ENCODE peak calls at places on chromosomes 4 and X, in seven cellular contexts. One of them, this sample, is unnamed. For H3K9me3, the result is how much of the 10 kb centered on the place peaks cover.

GRCh38 chrX:100745205-100745604 is 13.3 kb upstream of the SYTL4 start:
- DNase-seq in neuronal stem cell: no peak
- DNase-seq in heart left ventricle: no peak
- DNase-seq in cardiac muscle cell: no peak
- DNase-seq in PC-9: no peak
- DNase-seq in left lung: no peak
- DNase-seq in adipocyte: no peak
- DNase-seq in this sample: no peak

GRCh38 chr4:110540606-110541440 is 64.9 kb downstream of the ENPEP start:
- DNase-seq in PC-9: no peak
- DNase-seq in left lung: no peak
- DNase-seq in heart left ventricle: no peak
- DNase-seq in neuronal stem cell: no peak
- DNase-seq in adipocyte: peak
- DNase-seq in cardiac muscle cell: peak
- DNase-seq in this sample: no peak

GRCh38 chr4:80139668-80140067 is 57.6 kb upstream of the PRDM8 start:
- DNase-seq in adipocyte: no peak
- DNase-seq in heart left ventricle: no peak
- DNase-seq in left lung: no peak
- DNase-seq in PC-9: no peak
- DNase-seq in neuronal stem cell: no peak
- DNase-seq in cardiac muscle cell: no peak
- DNase-seq in this sample: no peak

GRCh38 chr4:62204136-62204535 is 1004.0 kb downstream of the ADGRL3 start:
- DNase-seq in PC-9: no peak
- DNase-seq in left lung: no peak
- DNase-seq in neuronal stem cell: no peak
- DNase-seq in heart left ventricle: no peak
- DNase-seq in cardiac muscle cell: no peak
- DNase-seq in adipocyte: no peak
- DNase-seq in this sample: no peak

GRCh38 chrX:49129427-49129826 is 5.9 kb upstream of the GPKOW start:
- DNase-seq in neuronal stem cell: no peak
- DNase-seq in PC-9: no peak
- DNase-seq in heart left ventricle: no peak
- DNase-seq in adipocyte: no peak
- DNase-seq in left lung: no peak
- DNase-seq in cardiac muscle cell: no peak
- DNase-seq in this sample: no peak

GRCh38 chr4:14513471-14513870 is 488.8 kb upstream of the CPEB2 start:
- DNase-seq in PC-9: no peak
- DNase-seq in left lung: no peak
- DNase-seq in adipocyte: peak
- DNase-seq in cardiac muscle cell: peak
- DNase-seq in heart left ventricle: no peak
- DNase-seq in neuronal stem cell: no peak
- DNase-seq in this sample: no peak

GRCh38 chrX:41824551-41824950 is 98.8 kb downstream of the CASK start:
- DNase-seq in cardiac muscle cell: peak
- DNase-seq in heart left ventricle: no peak
- DNase-seq in neuronal stem cell: no peak
- DNase-seq in left lung: no peak
- DNase-seq in adipocyte: peak
- DNase-seq in PC-9: no peak
- DNase-seq in this sample: no peak

GRCh38 chr4:185283723-185284122 is 74.3 kb downstream of the SNX25 start:
- DNase-seq in cardiac muscle cell: peak
- DNase-seq in heart left ventricle: no peak
- DNase-seq in adipocyte: peak
- DNase-seq in left lung: no peak
- DNase-seq in neuronal stem cell: no peak
- DNase-seq in PC-9: no peak
- DNase-seq in this sample: no peak

GRCh38 chrX:128754130-128754529 is 701.9 kb upstream of the ACTRT1 start:
- DNase-seq in adipocyte: no peak
- DNase-seq in cardiac muscle cell: no peak
- DNase-seq in heart left ventricle: no peak
- DNase-seq in PC-9: no peak
- DNase-seq in neuronal stem cell: no peak
- DNase-seq in left lung: no peak
- DNase-seq in this sample: no peak

GRCh38 chr4:111854494-111855087 is 290.7 kb upstream of the FAM241A start:
- DNase-seq in heart left ventricle: no peak
- DNase-seq in neuronal stem cell: peak
- DNase-seq in cardiac muscle cell: peak
- DNase-seq in PC-9: peak
- DNase-seq in adipocyte: peak
- DNase-seq in left lung: no peak
- DNase-seq in this sample: no peak

GRCh38 chrX:39755152-39756032 is 342.4 kb downstream of the BCOR start:
- DNase-seq in PC-9: no peak
- DNase-seq in neuronal stem cell: peak
- DNase-seq in heart left ventricle: peak
- DNase-seq in adipocyte: peak
- DNase-seq in cardiac muscle cell: peak
- DNase-seq in left lung: peak
- DNase-seq in this sample: no peak

GRCh38 chr4:83961575-83961974 is 425.7 kb downstream of the GPAT3 start:
- DNase-seq in heart left ventricle: no peak
- DNase-seq in neuronal stem cell: no peak
- DNase-seq in left lung: no peak
- DNase-seq in cardiac muscle cell: peak
- DNase-seq in adipocyte: peak
- DNase-seq in PC-9: peak
- DNase-seq in this sample: no peak

GRCh38 chr4:143411527-143412480 is 75.1 kb downstream of the GAB1 start:
- DNase-seq in heart left ventricle: no peak
- DNase-seq in neuronal stem cell: peak
- DNase-seq in cardiac muscle cell: peak
- DNase-seq in adipocyte: peak
- DNase-seq in PC-9: no peak
- DNase-seq in left lung: no peak
- DNase-seq in this sample: no peak

GRCh38 chrX:53421125-53421524 is 1.3 kb downstream of the SMC1A start:
- DNase-seq in cardiac muscle cell: no peak
- DNase-seq in heart left ventricle: no peak
- DNase-seq in adipocyte: no peak
- DNase-seq in neuronal stem cell: no peak
- DNase-seq in left lung: no peak
- DNase-seq in PC-9: no peak
- DNase-seq in this sample: no peak

GRCh38 chrX:3638280-3638873 is 75.1 kb downstream of the PRKX start:
- DNase-seq in left lung: no peak
- DNase-seq in cardiac muscle cell: peak
- DNase-seq in heart left ventricle: peak
- DNase-seq in adipocyte: peak
- DNase-seq in PC-9: peak
- DNase-seq in neuronal stem cell: peak
- DNase-seq in this sample: no peak

GRCh38 chr4:1659104-1659725 is 24.9 kb downstream of the FAM53A start:
- DNase-seq in left lung: no peak
- DNase-seq in neuronal stem cell: no peak
- DNase-seq in adipocyte: no peak
- DNase-seq in PC-9: no peak
- DNase-seq in cardiac muscle cell: no peak
- DNase-seq in heart left ventricle: no peak
- DNase-seq in this sample: no peak

GRCh38 chr4:99960648-99961047 is 10.6 kb upstream of the H2AZ1 start:
- DNase-seq in adipocyte: no peak
- DNase-seq in neuronal stem cell: no peak
- DNase-seq in PC-9: no peak
- DNase-seq in cardiac muscle cell: no peak
- DNase-seq in heart left ventricle: no peak
- DNase-seq in left lung: no peak
- DNase-seq in this sample: no peak

GRCh38 chr4:13126976-13127910 is 356.9 kb downstream of the RAB28 start:
- DNase-seq in adipocyte: no peak
- DNase-seq in heart left ventricle: no peak
- DNase-seq in PC-9: no peak
- DNase-seq in neuronal stem cell: no peak
- DNase-seq in left lung: no peak
- DNase-seq in cardiac muscle cell: no peak
- DNase-seq in this sample: no peak

GRCh38 chr4:53007024-53007423 is 144.9 kb downstream of the RASL11B start:
- DNase-seq in cardiac muscle cell: no peak
- DNase-seq in adipocyte: no peak
- DNase-seq in heart left ventricle: no peak
- DNase-seq in neuronal stem cell: no peak
- DNase-seq in left lung: no peak
- DNase-seq in PC-9: no peak
- DNase-seq in this sample: no peak

GRCh38 chrX:85627363-85627762 is 247.9 kb upstream of the POF1B start:
- DNase-seq in neuronal stem cell: no peak
- DNase-seq in heart left ventricle: no peak
- DNase-seq in adipocyte: peak
- DNase-seq in left lung: no peak
- DNase-seq in cardiac muscle cell: no peak
- DNase-seq in PC-9: no peak
- DNase-seq in this sample: no peak

GRCh38 chr4:86256086-86256485 is 103.8 kb downstream of the MAPK10 start:
- DNase-seq in left lung: no peak
- DNase-seq in cardiac muscle cell: no peak
- DNase-seq in neuronal stem cell: no peak
- DNase-seq in PC-9: no peak
- DNase-seq in adipocyte: no peak
- DNase-seq in heart left ventricle: no peak
- DNase-seq in this sample: no peak

GRCh38 chrX:154818916-154819770 is 13.9 kb upstream of the MPP1 start:
- DNase-seq in PC-9: no peak
- DNase-seq in cardiac muscle cell: no peak
- DNase-seq in adipocyte: no peak
- DNase-seq in neuronal stem cell: no peak
- DNase-seq in heart left ventricle: no peak
- DNase-seq in left lung: no peak
- DNase-seq in this sample: no peak

GRCh38 chrX:149829751-149830191 is 48.0 kb downstream of the MAGEA9 start:
- DNase-seq in left lung: no peak
- DNase-seq in neuronal stem cell: peak
- DNase-seq in PC-9: no peak
- DNase-seq in cardiac muscle cell: peak
- DNase-seq in heart left ventricle: no peak
- DNase-seq in adipocyte: peak
- DNase-seq in this sample: peak

GRCh38 chr4:137253949-137254348 is 278.3 kb downstream of the PCDH18 start:
- DNase-seq in left lung: no peak
- DNase-seq in cardiac muscle cell: no peak
- DNase-seq in PC-9: no peak
- DNase-seq in adipocyte: no peak
- DNase-seq in neuronal stem cell: no peak
- DNase-seq in heart left ventricle: no peak
- DNase-seq in this sample: no peak

GRCh38 chr4:73815145-73815544 is 21.3 kb upstream of the CXCL6 start:
- DNase-seq in heart left ventricle: no peak
- DNase-seq in cardiac muscle cell: no peak
- DNase-seq in PC-9: no peak
- DNase-seq in neuronal stem cell: no peak
- DNase-seq in adipocyte: no peak
- DNase-seq in left lung: no peak
- DNase-seq in this sample: no peak

GRCh38 chrX:46811101-46811500 is 25.7 kb upstream of the RP2 start:
- DNase-seq in left lung: no peak
- DNase-seq in PC-9: no peak
- DNase-seq in cardiac muscle cell: no peak
- DNase-seq in heart left ventricle: no peak
- DNase-seq in adipocyte: peak
- DNase-seq in neuronal stem cell: no peak
- DNase-seq in this sample: no peak

GRCh38 chr4:16250665-16251365 is 24.5 kb upstream of the TAPT1 start:
- DNase-seq in heart left ventricle: no peak
- DNase-seq in left lung: no peak
- DNase-seq in neuronal stem cell: no peak
- DNase-seq in adipocyte: no peak
- DNase-seq in PC-9: no peak
- DNase-seq in cardiac muscle cell: peak
- DNase-seq in this sample: no peak

GRCh38 chr4:15677507-15677988 is 4.1 kb upstream of the FAM200B start:
- DNase-seq in heart left ventricle: no peak
- DNase-seq in left lung: no peak
- DNase-seq in neuronal stem cell: no peak
- DNase-seq in PC-9: peak
- DNase-seq in adipocyte: peak
- DNase-seq in cardiac muscle cell: peak
- DNase-seq in this sample: no peak

GRCh38 chr4:112933790-112934189 is 115.7 kb upstream of the ANK2 start:
- DNase-seq in heart left ventricle: no peak
- DNase-seq in left lung: no peak
- DNase-seq in neuronal stem cell: no peak
- DNase-seq in adipocyte: no peak
- DNase-seq in cardiac muscle cell: no peak
- DNase-seq in PC-9: no peak
- DNase-seq in this sample: no peak
- H3K9me3 ChIP-seq in heart left ventricle: under half
- H3K9me3 ChIP-seq in left lung: under half
- H3K9me3 ChIP-seq in neuronal stem cell: under half
- H3K9me3 ChIP-seq in adipocyte: under half
- H3K9me3 ChIP-seq in cardiac muscle cell: under half
- H3K9me3 ChIP-seq in PC-9: under half
- H3K9me3 ChIP-seq in this sample: under half

DNA sequence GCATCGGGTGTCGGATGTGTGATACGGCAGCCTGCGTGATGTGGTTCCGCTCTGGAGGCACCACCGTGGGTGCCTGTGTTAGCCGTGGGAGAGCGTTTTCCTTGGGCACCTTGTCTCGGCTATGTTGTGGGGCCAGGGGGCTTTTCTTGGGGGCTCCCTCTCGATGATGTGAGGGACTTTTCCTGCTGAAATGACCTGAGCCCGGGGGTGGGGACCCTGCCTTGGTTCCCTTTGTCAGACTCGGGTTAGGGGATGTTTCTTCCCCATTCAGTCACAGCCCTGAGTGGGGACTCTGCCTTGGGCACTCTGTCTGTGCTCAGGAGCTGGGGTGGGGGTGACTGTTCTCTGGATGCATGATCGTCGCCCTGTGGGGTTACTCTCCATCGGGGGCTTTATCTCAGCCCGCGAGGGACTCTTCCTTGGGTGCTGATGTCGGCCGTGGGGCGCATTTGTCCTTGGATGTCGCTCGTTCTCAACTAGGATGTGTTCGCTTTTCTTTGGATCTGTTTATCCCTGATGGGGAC is 26.7 kb downstream of the CT45A3 start:
- DNase-seq in heart left ventricle: no peak
- DNase-seq in left lung: no peak
- DNase-seq in cardiac muscle cell: no peak
- DNase-seq in PC-9: no peak
- DNase-seq in neuronal stem cell: no peak
- DNase-seq in adipocyte: no peak
- DNase-seq in this sample: no peak
- H3K4me3 ChIP-seq in heart left ventricle: no peak
- H3K4me3 ChIP-seq in left lung: no peak
- H3K4me3 ChIP-seq in cardiac muscle cell: no peak
- H3K4me3 ChIP-seq in PC-9: no peak
- H3K4me3 ChIP-seq in neuronal stem cell: no peak
- H3K4me3 ChIP-seq in adipocyte: no peak
- H3K4me3 ChIP-seq in this sample: no peak

GRCh38 chr4:28723371-28723770 is 1862.7 kb downstream of the STIM2 start:
- DNase-seq in adipocyte: no peak
- DNase-seq in left lung: no peak
- DNase-seq in heart left ventricle: no peak
- DNase-seq in neuronal stem cell: no peak
- DNase-seq in PC-9: no peak
- DNase-seq in cardiac muscle cell: no peak
- DNase-seq in this sample: no peak
- H3K9me3 ChIP-seq in adipocyte: under half
- H3K9me3 ChIP-seq in left lung: under half
- H3K9me3 ChIP-seq in heart left ventricle: under half
- H3K9me3 ChIP-seq in neuronal stem cell: under half
- H3K9me3 ChIP-seq in PC-9: under half
- H3K9me3 ChIP-seq in cardiac muscle cell: under half
- H3K9me3 ChIP-seq in this sample: under half

GRCh38 chrX:19046343-19047215 is 62.7 kb upstream of the PHKA2 start:
- DNase-seq in neuronal stem cell: no peak
- DNase-seq in left lung: no peak
- DNase-seq in heart left ventricle: no peak
- DNase-seq in adipocyte: peak
- DNase-seq in PC-9: peak
- DNase-seq in cardiac muscle cell: no peak
- DNase-seq in this sample: no peak
- H3K4me3 ChIP-seq in neuronal stem cell: no peak
- H3K4me3 ChIP-seq in left lung: no peak
- H3K4me3 ChIP-seq in heart left ventricle: no peak
- H3K4me3 ChIP-seq in adipocyte: no peak
- H3K4me3 ChIP-seq in PC-9: no peak
- H3K4me3 ChIP-seq in cardiac muscle cell: no peak
- H3K4me3 ChIP-seq in this sample: no peak